ENCODE peak calls at places on chromosomes 2 and 18, in nine cellular contexts. C is sigmoid colon; D is activated CD4-positive, alpha-beta T cell treated with anti-CD3 and anti-CD28 coated beads, Interleukin-2, amount 10 ng/mL, durations not matched to agents 7 days and 5 days; X is retinal pigment epithelial cell; V is skeletal muscle cell; N is stimulated activated CD4-positive, alpha-beta T cell treated with anti-CD3 and anti-CD28 coated beads, TNF-alpha, amount 100 ng/mL, for 48 hours; H is neural crest cell; S is cardiac muscle cell; Q is T-cell. O is an unnamed sample.

GRCh38 chr2:16137080-16137755 is 196.9 kb downstream of the MYCN start:
- DNase-seq in C (no peak), D (no peak), X (no peak), V (no peak), N (no peak), H (no peak), S (no peak), Q (no peak), O (no peak)

GRCh38 chr2:239998006-239998405 is 27.1 kb downstream of the NDUFA10 start:
- DNase-seq in C (no peak), D (no peak), X (no peak), V (no peak), N (no peak), H (no peak), S (no peak), Q (no peak), O (no peak)

GRCh38 chr2:56230171-56230570 is 46.4 kb downstream of the CCDC85A start:
- DNase-seq in C (no peak), D (no peak), X (no peak), V (peak; percentile 83), N (no peak), H (no peak), S (no peak), Q (no peak), O (no peak)

GRCh38 chr2:164757934-164758695 is 83.5 kb downstream of the COBLL1 start:
- DNase-seq in C (no peak), D (no peak), X (no peak), V (peak; percentile 64), N (no peak), H (no peak), S (no peak), Q (no peak), O (no peak)

GRCh38 chr2:172709566-172710291 is 25.9 kb upstream of the RAPGEF4 start:
- DNase-seq in C (no peak), D (no peak), X (no peak), V (no peak), N (no peak), H (no peak), S (no peak), Q (no peak), O (no peak)

GRCh38 chr2:46554381-46554780 is 75.0 kb downstream of the TMEM247 start:
- DNase-seq in C (peak; percentile 80), D (no peak), X (no peak), V (no peak), N (no peak), H (no peak), S (peak; percentile 87), Q (no peak), O (no peak)

GRCh38 chr2:235716875-235717496 is 223.1 kb downstream of the AGAP1 start:
- DNase-seq in C (no peak), D (no peak), X (no peak), V (no peak), N (no peak), H (no peak), S (no peak), Q (no peak), O (no peak)

GRCh38 chr18:36546028-36546427 is 248.5 kb downstream of the FHOD3 start:
- DNase-seq in C (no peak), D (no peak), X (no peak), V (no peak), N (no peak), H (no peak), S (no peak), Q (no peak), O (no peak)

GRCh38 chr2:224210495-224211472 is 171.7 kb upstream of the SERPINE2 start:
- DNase-seq in C (no peak), D (no peak), X (no peak), V (no peak), N (no peak), H (no peak), S (no peak), Q (no peak), O (no peak)

GRCh38 chr2:8580316-8581047 is 101.4 kb upstream of the ID2 start:
- DNase-seq in C (no peak), D (no peak), X (no peak), V (no peak), N (no peak), H (no peak), S (no peak), Q (no peak), O (no peak)

GRCh38 chr2:23697676-23698075 is 229.2 kb downstream of the ATAD2B start:
- DNase-seq in C (no peak), D (no peak), X (no peak), V (peak; percentile 17), N (no peak), H (no peak), S (no peak), Q (no peak), O (no peak)

O was measured in effector memory CD4-positive, alpha-beta T cell.